ENCODE peak calls at places on chromosomes 5 and 9, in four cellular contexts. L, E, T and S are unnamed samples.

GRCh38 chr5:68924490-68925145 is 169.2 kb upstream of the SLC30A5 start:
- DNase-seq in E (peak), L (no peak), T (no peak), S (peak)

GRCh38 chr5:79546782-79547428 is 33.0 kb upstream of the HOMER1 start:
- DNase-seq in T (no peak), L (no peak), E (no peak), S (peak)

GRCh38 chr5:83472213-83472507 is 616 bp downstream of the VCAN start:
- DNase-seq in E (no peak), T (no peak), L (no peak), S (peak)

GRCh38 chr9:36204906-36205547 is 14.3 kb downstream of the CLTA start:
- DNase-seq in E (no peak), T (no peak), L (no peak), S (peak)

GRCh38 chr5:86572825-86573224 is 44.9 kb upstream of the COX7C start:
- DNase-seq in E (no peak), L (no peak), T (no peak), S (no peak)

GRCh38 chr5:140240987-140241706 is 61.8 kb downstream of the PFDN1 start:
- DNase-seq in E (peak), T (no peak), L (peak), S (peak)

GRCh38 chr5:31365776-31366175 is 166.1 kb downstream of the DROSHA start:
- DNase-seq in T (no peak), L (no peak), E (no peak), S (no peak)

GRCh38 chr5:160175438-160176218 is 53.7 kb upstream of the FABP6 start:
- DNase-seq in E (peak), L (no peak), T (no peak), S (no peak)

GRCh38 chr5:121863753-121864152 is 12.1 kb downstream of the FTMT start:
- DNase-seq in T (no peak), E (no peak), L (no peak), S (no peak)

GRCh38 chr5:28156981-28157380 is 1118.6 kb upstream of the CDH9 start:
- DNase-seq in T (no peak), L (no peak), E (no peak), S (peak)

GRCh38 chr5:148186248-148187003 is 16.4 kb upstream of the SPINK6 start:
- DNase-seq in L (no peak), E (peak), T (no peak), S (peak)

GRCh38 chr5:13632676-13633075 is 311.8 kb downstream of the DNAH5 start:
- DNase-seq in T (no peak), L (no peak), E (no peak), S (no peak)

GRCh38 chr5:6253281-6253680 is 125.1 kb downstream of the MED10 start:
- DNase-seq in E (no peak), L (no peak), T (no peak), S (no peak)

GRCh38 chr9:116547729-116548426 is 139.2 kb upstream of the TRIM32 start:
- DNase-seq in L (no peak), E (no peak), T (no peak), S (no peak)

GRCh38 chr9:22228542-22228941 is 218.1 kb upstream of the DMRTA1 start:
- DNase-seq in T (no peak), L (no peak), E (peak), S (peak)

GRCh38 chr5:66960373-66961137 is 236.0 kb downstream of the CD180 start:
- DNase-seq in T (no peak), E (peak), L (no peak), S (peak)

GRCh38 chr5:106127341-106127781 is 1543.4 kb downstream of the EFNA5 start:
- DNase-seq in T (no peak), L (no peak), E (no peak), S (peak)

GRCh38 chr9:123679330-123679987 is 250.5 kb downstream of the DENND1A start:
- DNase-seq in E (no peak), T (peak), L (no peak), S (peak)

GRCh38 chr5:91357012-91357634 is 26.0 kb downstream of the ARRDC3 start:
- DNase-seq in T (no peak), E (no peak), L (no peak), S (no peak)

GRCh38 chr9:78676009-78676408 is 379.1 kb downstream of the PSAT1 start:
- DNase-seq in L (no peak), T (no peak), E (no peak), S (no peak)

GRCh38 chr5:147396070-147396469 is 113.8 kb downstream of the DPYSL3 start:
- DNase-seq in E (no peak), L (peak), T (no peak), S (peak)

GRCh38 chr5:103271570-103272289 is 13.2 kb downstream of the MACIR start:
- DNase-seq in T (no peak), L (no peak), E (peak), S (peak)

GRCh38 chr5:179259731-179260323 is 85.4 kb downstream of the ADAMTS2 start:
- DNase-seq in L (no peak), T (no peak), E (no peak), S (no peak)

GRCh38 chr5:6843335-6843734 is 130.1 kb downstream of the TENT4A start:
- DNase-seq in T (no peak), L (no peak), E (no peak), S (no peak)

GRCh38 chr5:131324311-131324710 is 60.5 kb downstream of the CDC42SE2 start:
- DNase-seq in E (peak), L (no peak), T (no peak), S (peak)

GRCh38 chr9:70979971-70980370 is 141.4 kb downstream of the TRPM3 start:
- DNase-seq in E (peak), T (no peak), L (no peak), S (no peak)

GRCh38 chr5:100706796-100707195 is 171.6 kb downstream of the FAM174A start:
- DNase-seq in L (no peak), E (peak), T (peak), S (peak)

GRCh38 chr5:37888476-37888875 is 48.6 kb upstream of the GDNF start:
- DNase-seq in L (no peak), T (no peak), E (peak), S (no peak)

GRCh38 chr5:96053063-96053735 is 91.5 kb upstream of the ELL2 start:
- DNase-seq in E (no peak), T (no peak), L (no peak), S (no peak)

GRCh38 chr9:7452378-7452777 is 347.2 kb downstream of the DMAC1 start:
- DNase-seq in L (no peak), E (peak), T (no peak), S (no peak)

GRCh38 chr5:155738616-155739015 is 588.3 kb upstream of the SGCD start:
- DNase-seq in E (no peak), L (no peak), T (no peak), S (no peak)

GRCh38 chr9:16119861-16120641 is 567.2 kb downstream of the CCDC171 start:
- DNase-seq in T (no peak), E (peak), L (no peak), S (peak)

GRCh38 chr5:135398160-135398854 is 724 bp downstream of the MACROH2A1 start:
- DNase-seq in L (no peak), T (peak), E (peak), S (peak)

GRCh38 chr5:134937547-134937946 is 30.2 kb upstream of the CATSPER3 start:
- DNase-seq in T (no peak), E (no peak), L (no peak), S (no peak)

GRCh38 chr5:140565024-140565779 is 574 bp downstream of the SLC35A4 start:
- DNase-seq in E (peak), T (peak), L (no peak), S (peak)

GRCh38 chr5:9622891-9623547 is 7.1 kb downstream of the TAS2R1 start:
- DNase-seq in E (peak), L (no peak), T (no peak), S (peak)

GRCh38 chr9:128558431-128559310 is 6.3 kb downstream of the SPTAN1 start:
- DNase-seq in T (peak), E (peak), L (peak), S (peak)

GRCh38 chr9:5499157-5499556 is 11.2 kb upstream of the PDCD1LG2 start:
- DNase-seq in T (no peak), E (no peak), L (no peak), S (no peak)

GRCh38 chr5:105970919-105971318 is 1699.8 kb downstream of the EFNA5 start:
- DNase-seq in E (no peak), L (no peak), T (no peak), S (no peak)

GRCh38 chr9:115999498-115999897 is 154.1 kb upstream of the PAPPA start:
- DNase-seq in T (no peak), E (peak), L (no peak), S (peak)

GRCh38 chr9:117784996-117785395 is 80.8 kb downstream of the TLR4 start:
- DNase-seq in E (no peak), T (no peak), L (no peak), S (no peak)

GRCh38 chr9:117782931-117783788 is 79.0 kb downstream of the TLR4 start:
- DNase-seq in L (peak), E (peak), T (peak), S (peak)

GRCh38 chr9:117779760-117780159 is 75.6 kb downstream of the TLR4 start:
- DNase-seq in T (no peak), E (no peak), L (no peak), S (no peak)

GRCh38 chr9:117783828-117784227 is 79.6 kb downstream of the TLR4 start:
- DNase-seq in E (no peak), L (no peak), T (peak), S (peak)
- H3K4me3 ChIP-seq in E (no peak), L (peak), T (peak), S (no peak)

GRCh38 chr9:135924628-135925338 is 17.4 kb upstream of the CAMSAP1 start:
- DNase-seq in T (peak), L (peak), E (no peak), S (no peak)
- TF ChIP-seq CTCF in T (peak), L (no peak), E (no peak), S (no peak)

GRCh38 chr9:138024131-138024530 is 146.5 kb downstream of the CACNA1B start:
- DNase-seq in E (no peak), T (no peak), L (peak), S (no peak)
- H3K4me3 ChIP-seq in E (no peak), T (no peak), L (no peak), S (no peak)

GRCh38 chr5:42131081-42131480 is 206.0 kb downstream of the FBXO4 start:
- DNase-seq in E (no peak), T (no peak), L (no peak), S (no peak)
- TF ChIP-seq CTCF in E (no peak), T (no peak), L (no peak), S (no peak)

GRCh38 chr9:37425298-37425752 is 2.8 kb downstream of the GRHPR start:
- DNase-seq in E (no peak), T (no peak), L (no peak), S (peak)

GRCh38 chr9:37422289-37423104 is at the start of gene GRHPR:
- DNase-seq in L (peak), T (peak), E (peak), S (peak)

GRCh38 chr9:37423508-37423907 is 1.0 kb downstream of the GRHPR start:
- DNase-seq in E (no peak), T (no peak), L (no peak), S (no peak)

GRCh38 chr9:37424686-37425297 is 2.3 kb downstream of the GRHPR start:
- DNase-seq in L (no peak), T (no peak), E (no peak), S (no peak)

GRCh38 chr9:37424204-37424685 is 1.7 kb downstream of the GRHPR start:
- DNase-seq in T (no peak), L (no peak), E (no peak), S (no peak)
- H3K4me3 ChIP-seq in T (peak), L (peak), E (peak), S (no peak)

GRCh38 chr5:72556351-72557146 is 49.3 kb upstream of the ZNF366 start:
- DNase-seq in L (peak), T (peak), E (peak), S (peak)
- TF ChIP-seq CTCF in L (no peak), T (no peak), E (no peak), S (peak)

DNA sequence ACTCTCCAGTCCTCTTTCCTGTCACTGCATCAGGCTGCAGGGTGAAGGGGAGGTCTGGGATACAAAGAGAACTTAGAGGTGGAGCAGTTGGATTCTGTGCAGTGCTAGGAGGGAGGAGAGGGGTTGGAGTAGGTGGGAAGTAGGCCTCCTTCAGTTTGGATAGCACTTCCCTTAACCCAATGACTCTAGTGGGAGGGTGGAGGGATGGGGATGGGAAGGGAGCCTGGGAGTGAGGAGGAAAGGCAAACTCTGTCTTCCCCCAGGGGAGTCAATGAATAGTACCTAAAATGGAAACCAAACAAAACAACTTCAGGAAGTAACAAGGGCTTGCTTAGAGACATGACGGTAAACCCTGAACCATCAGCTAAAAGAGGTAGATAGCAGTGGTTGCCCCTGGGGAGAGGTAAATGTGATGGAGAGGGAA is 30.7 kb downstream of the GSN start:
- DNase-seq in L (peak), T (no peak), E (peak), S (no peak)
- H3K4me3 ChIP-seq in L (peak), T (no peak), E (no peak), S (no peak)